ENCODE peak calls at places on chromosomes 12 and 14, in four cellular contexts. X is SJCRH30, Q is substantia nigra, J is GM23338. S is an unnamed sample.

GRCh38 chr12:1830981-1831930 is 10.9 kb downstream of the LRTM2 start:
- DNase-seq in X (peak), Q (no peak), J (peak), S (no peak)

GRCh38 chr12:38385492-38385864 is 68.9 kb downstream of the ALG10B start:
- DNase-seq in X (no peak), Q (no peak), J (no peak), S (no peak)

GRCh38 chr12:106782619-106783018 is 8.1 kb downstream of the RIC8B start:
- DNase-seq in X (no peak), Q (no peak), J (no peak), S (no peak)

GRCh38 chr12:32482226-32482625 is 82.9 kb downstream of the FGD4 start:
- DNase-seq in X (no peak), Q (no peak), J (no peak), S (no peak)

GRCh38 chr14:82180057-82180620 is 646.5 kb upstream of the SEL1L start:
- DNase-seq in X (no peak), Q (no peak), J (no peak), S (no peak)

GRCh38 chr12:132424118-132424438 is 65.9 kb upstream of the FBRSL1 start:
- DNase-seq in X (no peak), Q (no peak), J (no peak), S (no peak)

GRCh38 chr12:107568718-107569117 is 116.9 kb upstream of the PWP1 start:
- DNase-seq in X (no peak), Q (no peak), J (no peak), S (no peak)

GRCh38 chr12:77615331-77615730 is 215.4 kb upstream of the NAV3 start:
- DNase-seq in X (no peak), Q (no peak), J (peak), S (peak)

GRCh38 chr12:109529618-109530300 is 43.5 kb downstream of the MMAB start:
- DNase-seq in X (peak), Q (no peak), J (peak), S (peak)

GRCh38 chr12:71594214-71594948 is 69.3 kb downstream of the ZFC3H1 start:
- DNase-seq in X (peak), Q (no peak), J (no peak), S (no peak)

GRCh38 chr14:26286806-26287205 is 311.0 kb downstream of the NOVA1 start:
- DNase-seq in X (no peak), Q (no peak), J (no peak), S (no peak)

GRCh38 chr14:58750321-58751269 is 112.8 kb downstream of the DACT1 start:
- DNase-seq in X (no peak), Q (no peak), J (no peak), S (no peak)

GRCh38 chr14:91307046-91307445 is 62.5 kb upstream of the GPR68 start:
- DNase-seq in X (no peak), Q (no peak), J (no peak), S (no peak)

GRCh38 chr14:95413289-95414215 is 93.8 kb upstream of the CLMN start:
- DNase-seq in X (no peak), Q (no peak), J (no peak), S (no peak)

GRCh38 chr12:115660211-115660805 is 617.2 kb downstream of the MED13L start:
- DNase-seq in X (no peak), Q (no peak), J (no peak), S (no peak)

GRCh38 chr12:55797068-55797467 is 20.5 kb downstream of the SARNP start:
- DNase-seq in X (peak), Q (no peak), J (peak), S (peak)

GRCh38 chr12:107732365-107732764 is 28.6 kb downstream of the PRDM4 start:
- DNase-seq in X (no peak), Q (no peak), J (peak), S (no peak)

GRCh38 chr12:79517363-79517762 is 173.4 kb downstream of the PAWR start:
- DNase-seq in X (no peak), Q (no peak), J (no peak), S (no peak)

GRCh38 chr12:21615441-21615840 is 10.8 kb upstream of the GYS2 start:
- DNase-seq in X (no peak), Q (no peak), J (no peak), S (no peak)

DNA sequence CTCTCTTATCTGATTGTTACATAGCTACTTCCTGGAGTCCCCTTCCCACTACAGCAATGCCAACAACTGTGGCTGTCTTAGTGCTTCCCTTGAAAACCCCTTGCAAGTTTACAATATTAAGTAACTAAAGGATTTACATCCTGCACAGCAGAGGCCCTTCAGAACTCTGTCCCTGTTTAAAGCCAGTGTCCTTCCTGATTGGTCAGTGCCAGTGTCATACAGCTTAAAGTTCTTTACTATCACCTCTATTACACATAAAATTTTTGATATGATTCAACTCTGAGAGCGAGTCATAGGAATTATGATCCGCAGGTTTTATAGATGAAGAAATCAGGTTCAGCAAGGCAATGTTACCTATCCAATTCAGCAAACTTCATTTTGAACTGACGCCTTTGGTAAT is 91.4 kb upstream of the ALX1 start:
- DNase-seq in X (no peak), Q (no peak), J (no peak), S (no peak)
- H3K27ac ChIP-seq in X (no peak), Q (no peak), J (no peak), S (no peak)

GRCh38 chr12:29582156-29582555 is 84.7 kb upstream of the OVCH1 start:
- DNase-seq in X (no peak), Q (no peak), J (no peak), S (no peak)
- H3K27ac ChIP-seq in X (no peak), Q (no peak), J (no peak), S (no peak)

DNA sequence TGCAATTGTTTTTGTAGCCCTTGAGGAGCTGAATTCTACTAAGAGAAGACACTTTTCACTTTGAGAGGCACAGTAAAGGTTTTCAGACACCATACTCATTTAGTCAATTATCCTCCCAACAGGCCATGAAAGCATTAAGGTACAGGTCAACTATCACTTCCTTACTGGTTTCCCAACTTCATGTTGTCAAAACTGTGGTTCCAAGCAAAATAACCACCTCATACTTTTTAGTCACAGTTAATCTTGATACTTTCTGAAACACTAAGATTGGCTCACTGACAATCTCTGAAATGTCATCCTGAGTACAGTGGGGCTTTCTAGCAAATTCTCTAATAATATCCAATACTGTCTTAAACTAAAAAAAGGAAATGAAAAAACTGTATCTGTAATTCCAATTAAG is 71.7 kb downstream of the SLC2A13 start:
- DNase-seq in X (no peak), Q (no peak), J (no peak), S (no peak)
- H3K27ac ChIP-seq in X (no peak), Q (no peak), J (peak), S (no peak)

DNA sequence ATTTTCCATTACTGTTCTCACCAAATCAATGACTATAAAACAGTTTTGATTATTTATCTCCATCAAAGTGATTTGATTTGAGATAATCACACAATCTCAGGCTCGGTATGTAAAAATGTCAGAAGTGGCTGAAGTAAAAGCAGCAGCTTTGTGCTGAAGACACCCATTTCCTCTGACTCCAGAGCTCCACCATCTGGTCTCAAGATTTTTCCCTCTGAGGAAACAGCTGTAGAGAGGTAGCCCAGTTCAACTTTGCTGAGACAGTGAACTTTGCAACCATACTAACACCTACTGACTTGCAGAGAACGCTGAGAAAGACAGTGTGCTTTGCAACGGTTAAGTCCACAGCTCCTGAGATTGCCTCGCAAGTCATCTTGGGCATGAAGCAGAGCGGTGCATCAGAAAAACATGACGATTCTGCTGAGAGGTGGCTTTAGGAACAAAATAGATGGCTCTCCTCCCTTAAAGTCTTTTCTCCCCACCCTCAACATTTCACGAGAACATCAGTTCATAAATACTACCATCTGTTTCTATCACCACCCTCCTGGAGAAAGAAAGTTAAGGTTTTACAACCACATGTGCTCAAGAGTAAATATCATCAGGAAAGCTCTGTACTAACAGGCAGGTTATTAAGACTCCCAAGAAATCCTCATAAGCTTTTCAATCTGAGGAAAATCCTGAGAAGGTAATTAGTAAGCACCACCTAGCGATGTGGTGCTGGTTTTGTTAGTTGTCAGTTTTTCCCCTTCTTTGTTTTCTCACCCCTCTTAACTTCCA is 34.8 kb downstream of the HIGD1C start:
- DNase-seq in X (peak), Q (no peak), J (peak), S (peak)
- H3K27ac ChIP-seq in X (no peak), Q (peak), J (peak), S (peak)

DNA sequence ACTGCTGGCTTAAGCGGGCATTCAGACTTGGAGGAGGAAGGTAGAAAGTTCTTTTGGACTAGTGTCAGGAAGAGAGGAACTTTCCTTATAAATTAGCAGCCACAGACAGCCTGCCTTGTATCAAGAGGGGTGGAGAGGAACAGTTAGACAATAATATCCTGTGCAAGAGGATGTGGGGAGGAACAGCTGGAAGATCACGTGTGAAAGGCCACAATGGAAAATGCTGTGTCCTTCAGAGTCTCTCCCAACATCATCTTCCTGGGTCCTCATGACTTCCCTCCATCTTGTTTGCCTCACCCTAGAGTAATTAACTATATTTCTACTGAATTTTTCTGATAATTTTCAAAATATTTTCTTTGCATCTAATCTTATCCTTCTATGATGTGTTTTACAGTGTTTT is 117.4 kb downstream of the MGAT4C start:
- DNase-seq in X (peak), Q (no peak), J (no peak), S (no peak)
- H3K27ac ChIP-seq in X (peak), Q (no peak), J (no peak), S (no peak)

DNA sequence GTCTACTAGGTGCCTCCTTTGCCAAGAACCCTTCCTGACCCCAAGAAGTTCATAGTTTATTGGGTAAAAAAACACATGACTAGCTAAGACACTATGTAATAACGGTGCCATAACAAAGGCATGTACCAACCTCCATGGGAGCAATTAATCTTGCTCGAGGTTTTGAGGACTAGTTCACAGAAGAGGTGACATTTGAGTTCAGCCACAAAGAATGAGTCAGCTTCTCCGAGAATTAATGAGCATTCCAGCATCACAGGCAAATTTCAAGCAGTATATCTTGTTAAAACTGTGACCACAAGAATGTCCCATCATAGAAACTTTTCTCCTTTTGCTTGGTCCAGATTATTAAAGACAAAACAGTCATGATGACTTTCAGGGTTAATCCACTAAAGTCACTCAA is 113.0 kb upstream of the RAP1B start:
- DNase-seq in X (peak), Q (no peak), J (no peak), S (no peak)
- H3K27ac ChIP-seq in X (no peak), Q (no peak), J (no peak), S (no peak)

S was measured in WERI-Rb-1.